ENCODE peak calls at places on chromosomes 6 and 20, in six cellular contexts. R is MM.1S, H is hepatocyte, J is HCT116, C is endothelial cell of umbilical vein, E is fibroblast of lung. M is an unnamed sample.
A peak's percentile ranks its signal among the peaks of the same experiment; 100 is the strongest.

GRCh38 chr20:46789339-46789984 is 80.0 kb downstream of the SLC2A10 start:
- DNase-seq in C (no peak), J (no peak), R (no peak), H (no peak), E (no peak), M (no peak)

GRCh38 chr6:141521440-141521839 is 611.3 kb upstream of the GJE1 start:
- DNase-seq in E (peak; percentile 16), R (no peak), J (no peak), H (no peak), C (peak; percentile 24), M (no peak)

GRCh38 chr6:15408758-15409157 is 162.9 kb downstream of the JARID2 start:
- DNase-seq in E (no peak), H (no peak), C (no peak), R (no peak), J (no peak), M (no peak)

GRCh38 chr20:60009318-60009717 is 51.1 kb downstream of the CDH26 start:
- DNase-seq in E (no peak), C (no peak), R (no peak), J (no peak), H (no peak), M (no peak)

GRCh38 chr6:115601509-115601908 is 459.2 kb downstream of the FRK start:
- DNase-seq in C (no peak), R (no peak), E (no peak), J (no peak), H (no peak), M (no peak)

GRCh38 chr20:25103526-25103925 is 21.6 kb upstream of the VSX1 start:
- DNase-seq in H (no peak), J (no peak), R (no peak), E (no peak), C (no peak), M (no peak)

GRCh38 chr6:39203804-39204495 is 25.3 kb downstream of the KCNK5 start:
- DNase-seq in J (peak; percentile 27), C (no peak), H (peak; percentile 71), R (no peak), E (no peak), M (no peak)

GRCh38 chr6:35181933-35182612 is 31.7 kb upstream of the SCUBE3 start:
- DNase-seq in R (no peak), C (peak; percentile 15), H (peak; percentile 65), E (peak; percentile 80), J (peak; percentile 86), M (no peak)

GRCh38 chr6:147222160-147222838 is 18.1 kb downstream of the STXBP5 start:
- DNase-seq in R (no peak), J (no peak), C (peak; percentile 47), E (peak; percentile 11), H (peak; percentile 8), M (no peak)

GRCh38 chr6:52020961-52021570 is 66.3 kb downstream of the PKHD1 start:
- DNase-seq in J (peak; percentile 3), E (peak; percentile 3), H (peak; percentile 49), C (peak; percentile 33), R (no peak), M (peak; percentile 78)

GRCh38 chr20:46559685-46560440 is 9.4 kb upstream of the OCSTAMP start:
- DNase-seq in H (no peak), J (no peak), C (no peak), E (no peak), R (no peak), M (no peak)

GRCh38 chr6:158668707-158669103 is 18.9 kb downstream of the SYTL3 start:
- DNase-seq in C (no peak), E (no peak), J (no peak), R (no peak), H (no peak), M (no peak)
- TF ChIP-seq EZH2 in C (no peak), E (no peak), J (no peak), R (no peak), H (no peak), M (no peak)

DNA sequence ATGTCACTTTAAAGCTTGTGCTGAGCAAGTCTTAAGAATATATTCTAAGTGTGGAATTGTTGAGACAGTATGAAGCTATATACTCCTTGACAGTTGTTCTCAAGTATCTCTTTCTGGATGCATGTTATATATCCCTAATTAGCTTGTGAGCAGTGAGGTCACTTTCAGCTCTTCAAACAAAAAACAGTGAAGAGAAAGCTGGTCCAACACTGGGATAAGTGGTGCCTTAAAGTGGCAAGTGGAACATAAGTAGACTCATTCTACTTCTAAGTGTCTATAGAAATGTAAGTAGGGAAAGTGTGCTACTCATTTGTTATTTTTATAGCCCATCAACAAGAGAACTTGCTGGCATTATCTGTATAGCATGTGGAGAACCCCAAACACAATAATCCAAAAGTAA is 133.1 kb upstream of the BACH2 start:
- DNase-seq in R (no peak), H (no peak), E (peak; percentile 15), J (peak; percentile 29), C (no peak), M (no peak)
- H3K9me3 ChIP-seq in R (no peaks in the 10 kb centered on the region), H (no peaks in the 10 kb centered on the region), E (no peaks in the 10 kb centered on the region), J (peaks cover 3% of the 10 kb centered on the region), C (no peaks in the 10 kb centered on the region), M (no peaks in the 10 kb centered on the region)

GRCh38 chr20:21516180-21516567 is 2.3 kb upstream of the NKX2-2 start:
- DNase-seq in R (no peak), J (no peak), H (no peak), C (no peak), E (no peak), M (no peak)

GRCh38 chr20:21519136-21519584 is 5.3 kb upstream of the NKX2-2 start:
- DNase-seq in R (no peak), E (no peak), H (no peak), J (no peak), C (no peak), M (no peak)

GRCh38 chr20:21517566-21518277 is 3.9 kb upstream of the NKX2-2 start:
- DNase-seq in C (no peak), R (no peak), J (no peak), H (no peak), E (no peak), M (no peak)

GRCh38 chr20:21516861-21517565 is 3.1 kb upstream of the NKX2-2 start:
- DNase-seq in H (no peak), C (no peak), J (no peak), E (no peak), R (no peak), M (no peak)

DNA sequence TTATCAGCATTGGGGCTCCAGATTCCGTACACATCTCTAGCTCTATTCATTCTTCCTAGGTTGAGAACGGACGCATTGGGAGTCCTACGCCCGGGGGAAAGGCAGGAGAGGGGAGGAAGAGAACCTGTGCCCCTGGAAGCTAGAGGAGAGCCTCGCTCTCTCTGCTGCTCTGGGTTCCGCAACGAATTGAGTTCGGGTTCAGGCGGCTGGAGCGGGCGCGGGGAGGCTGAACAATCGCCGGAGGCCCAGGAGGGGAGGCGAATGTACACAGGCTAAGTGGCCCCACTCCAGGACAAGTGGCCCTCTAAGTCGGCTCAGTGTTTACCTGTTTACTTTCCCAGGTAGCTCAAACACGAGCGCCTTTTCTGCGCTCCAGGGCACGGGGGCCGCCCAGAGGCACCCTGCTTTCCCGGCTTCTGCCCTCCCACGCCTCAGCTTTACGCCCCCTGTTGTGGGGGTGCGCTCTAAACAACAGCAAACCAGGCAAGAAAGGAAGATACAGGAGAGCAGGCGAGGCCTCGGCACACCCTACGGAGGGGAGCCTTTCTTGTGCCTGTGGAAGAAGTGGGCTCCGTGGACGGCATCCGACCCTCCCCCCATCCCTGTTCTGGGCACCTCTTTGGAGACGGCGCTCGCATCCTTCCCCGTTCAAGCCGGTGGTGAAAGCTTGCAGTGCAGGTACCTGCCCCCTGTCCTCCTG is 4.6 kb upstream of the NKX2-2 start:
- DNase-seq in J (no peak), H (no peak), R (no peak), E (no peak), C (no peak), M (no peak)
- TF ChIP-seq EZH2 in J (no peak), H (no peak), R (no peak), E (no peak), C (no peak), M (no peak)

GRCh38 chr20:41592516-41593192 is 25.5 kb downstream of the CHD6 start:
- DNase-seq in E (peak; percentile 18), J (no peak), C (no peak), H (no peak), R (no peak), M (no peak)

GRCh38 chr20:41599699-41600104 is 18.5 kb downstream of the CHD6 start:
- DNase-seq in C (no peak), E (peak; percentile 6), J (no peak), R (no peak), H (peak; percentile 62), M (no peak)

GRCh38 chr20:41598719-41599118 is 19.5 kb downstream of the CHD6 start:
- DNase-seq in R (no peak), C (no peak), J (no peak), E (no peak), H (no peak), M (no peak)

GRCh38 chr20:41594514-41595322 is 23.5 kb downstream of the CHD6 start:
- DNase-seq in J (no peak), C (no peak), R (no peak), H (no peak), E (no peak), M (no peak)
- H3K9me3 ChIP-seq in J (peaks cover 8% of the 10 kb centered on the region), C (peaks cover 1% of the 10 kb centered on the region), R (no peaks in the 10 kb centered on the region), H (no peaks in the 10 kb centered on the region), E (no peaks in the 10 kb centered on the region), M (peaks cover 18% of the 10 kb centered on the region)

M was measured in SK-N-MC.